ENCODE peak calls at places on chromosomes 13 and 19, in seven cellular contexts. I, Y, U, D, X, W and F are unnamed samples.

GRCh38 chr13:35475131-35475959 is 1.1 kb downstream of the MAB21L1 start:
- DNase-seq in D (peak), X (peak), Y (peak), W (no peak), U (no peak), I (peak), F (no peak)

GRCh38 chr13:96091164-96091931 is 1.4 kb downstream of the HS6ST3 start:
- DNase-seq in X (no peak), W (no peak), U (peak), D (no peak), I (peak), Y (peak), F (no peak)

GRCh38 chr13:44404261-44405139 is 30.9 kb downstream of the SERP2 start:
- DNase-seq in Y (no peak), W (no peak), U (no peak), X (no peak), D (no peak), I (no peak), F (no peak)

GRCh38 chr19:44653343-44653742 is 9.6 kb downstream of the PVR start:
- DNase-seq in I (no peak), W (no peak), D (no peak), X (no peak), Y (no peak), U (no peak), F (no peak)

GRCh38 chr13:97878421-97879375 is 74.8 kb upstream of the IPO5 start:
- DNase-seq in W (no peak), I (peak), X (no peak), D (no peak), U (no peak), Y (no peak), F (peak)

GRCh38 chr13:76860706-76861105 is 25.5 kb downstream of the KCTD12 start:
- DNase-seq in D (no peak), I (no peak), Y (no peak), X (no peak), W (no peak), U (no peak), F (no peak)

GRCh38 chr13:61684976-61685682 is 269.5 kb upstream of the PCDH20 start:
- DNase-seq in W (no peak), I (no peak), D (no peak), Y (no peak), X (no peak), U (no peak), F (no peak)

GRCh38 chr19:41205995-41206394 is 13.0 kb downstream of the CYP2S1 start:
- DNase-seq in I (peak), U (no peak), X (no peak), W (no peak), D (no peak), Y (no peak), F (no peak)

GRCh38 chr19:49677232-49677881 is at the start of gene PRMT1:
- DNase-seq in Y (no peak), D (no peak), I (peak), X (no peak), W (peak), U (peak), F (no peak)

GRCh38 chr19:41570639-41571112 is 5.3 kb upstream of the CEACAM21 start:
- DNase-seq in W (peak), I (peak), D (peak), X (peak), U (no peak), Y (peak), F (peak)

GRCh38 chr19:41702208-41702651 is 6.2 kb upstream of the CEACAM5 start:
- DNase-seq in Y (no peak), D (peak), U (no peak), I (peak), W (no peak), X (no peak), F (peak)

GRCh38 chr13:58004761-58005160 is 373.2 kb downstream of the PCDH17 start:
- DNase-seq in D (no peak), U (no peak), X (no peak), W (no peak), Y (no peak), I (no peak), F (no peak)

GRCh38 chr19:35585844-35586243 is at the start of gene PMIS2:
- DNase-seq in D (no peak), X (no peak), Y (no peak), W (no peak), U (no peak), I (no peak), F (no peak)

GRCh38 chr19:7655581-7655980 is 13.3 kb upstream of the RETN start:
- DNase-seq in U (no peak), Y (no peak), W (no peak), I (no peak), X (no peak), D (no peak), F (no peak)

GRCh38 chr13:50998326-50998725 is 88.7 kb downstream of the RNASEH2B start:
- DNase-seq in Y (no peak), W (no peak), I (no peak), D (no peak), X (no peak), U (no peak), F (peak)

GRCh38 chr13:72290962-72291681 is 424.1 kb upstream of the DACH1 start:
- DNase-seq in D (peak), X (no peak), W (no peak), I (peak), U (no peak), Y (no peak), F (no peak)

GRCh38 chr19:4910594-4911273 is 1.4 kb downstream of the UHRF1 start:
- DNase-seq in I (peak), Y (no peak), U (no peak), D (peak), W (no peak), X (no peak), F (no peak)

GRCh38 chr19:49876422-49877019 is 634 bp downstream of the AKT1S1 start:
- DNase-seq in W (peak), D (peak), I (peak), X (peak), Y (peak), U (peak), F (peak)

GRCh38 chr13:33016414-33017409 is at the start of gene KL:
- DNase-seq in Y (peak), D (no peak), I (peak), U (no peak), W (no peak), X (no peak), F (no peak)

GRCh38 chr13:40974460-40975407 is 44.4 kb downstream of the ELF1 start:
- DNase-seq in D (peak), X (no peak), W (no peak), U (no peak), Y (no peak), I (peak), F (no peak)

GRCh38 chr13:60617863-60618733 is 221.1 kb downstream of the TDRD3 start:
- DNase-seq in D (peak), W (no peak), X (peak), Y (no peak), I (no peak), U (no peak), F (no peak)

DNA sequence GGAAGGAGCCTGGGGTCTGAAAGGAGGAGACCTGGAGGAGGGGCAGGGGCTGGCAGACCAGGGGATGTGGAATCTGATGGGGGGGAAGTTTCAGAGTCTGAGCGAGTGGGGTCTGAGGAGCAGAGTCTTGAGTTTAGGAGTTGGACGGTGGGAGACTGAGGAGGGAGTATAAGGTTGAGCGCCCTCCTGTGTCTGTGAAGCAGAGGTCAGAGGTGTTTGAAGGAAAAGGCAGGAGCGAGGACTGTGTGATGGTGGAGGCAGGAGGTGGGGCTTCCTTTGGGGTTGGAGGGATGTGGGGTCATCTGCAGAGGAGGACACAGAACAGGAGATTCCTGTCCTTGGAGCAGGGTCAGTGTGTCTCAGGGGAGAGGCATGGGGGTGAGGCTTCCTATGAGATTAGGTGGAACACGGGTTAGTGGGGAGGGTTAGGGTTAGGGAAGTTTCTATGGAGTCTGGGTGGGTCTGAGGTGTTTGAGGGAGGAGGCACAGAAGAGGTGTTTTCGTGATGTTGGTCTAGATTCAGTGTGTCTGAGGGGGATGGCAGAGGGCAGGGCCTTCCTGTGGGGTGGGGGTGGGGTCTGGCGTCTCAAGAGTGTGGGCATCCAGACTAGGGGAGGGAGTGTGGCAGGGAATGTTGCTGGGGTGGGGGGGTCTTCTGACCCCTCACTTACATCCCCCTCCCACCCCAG is 8.3 kb downstream of the RYR1 start:
- DNase-seq in Y (no peak), U (no peak), I (no peak), D (no peak), X (no peak), W (no peak), F (no peak)
- TF ChIP-seq CTCF in Y (no peak), U (no peak), I (no peak), D (no peak), X (no peak), W (no peak), F (no peak)

DNA sequence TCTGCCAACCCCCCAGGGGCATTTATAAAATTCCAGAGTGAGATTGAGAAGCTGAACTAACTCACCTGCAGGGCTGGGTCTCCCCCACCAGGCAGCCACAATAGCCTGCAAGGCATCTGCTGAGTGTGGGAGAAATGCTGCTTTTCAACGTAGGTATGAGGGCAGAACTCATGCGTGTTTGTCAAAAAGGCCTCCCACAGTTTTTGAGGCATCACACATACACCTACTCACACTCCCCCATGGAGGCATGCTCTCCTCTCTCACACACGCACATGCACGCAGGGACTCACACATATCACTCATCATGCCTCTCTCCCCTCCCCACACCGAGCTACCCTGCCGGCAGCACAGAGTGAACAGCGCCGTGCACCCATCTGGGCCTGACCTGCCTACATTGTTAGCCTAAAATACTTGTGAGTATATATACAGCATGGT is 390.5 kb downstream of the FGF9 start:
- DNase-seq in W (peak), Y (no peak), D (no peak), X (no peak), I (no peak), U (no peak), F (peak)
- TF ChIP-seq CTCF in W (no peak), Y (no peak), D (no peak), X (no peak), I (no peak), U (no peak), F (no peak)

GRCh38 chr19:51810228-51810627 is 15.3 kb downstream of the FPR3 start:
- DNase-seq in W (no peak), Y (no peak), X (no peak), I (no peak), U (no peak), D (peak), F (no peak)

GRCh38 chr19:51809787-51810186 is 14.8 kb downstream of the FPR3 start:
- DNase-seq in W (no peak), X (no peak), I (no peak), D (no peak), U (no peak), Y (no peak), F (no peak)

GRCh38 chr19:51807925-51808324 is 13.0 kb downstream of the FPR3 start:
- DNase-seq in U (no peak), I (no peak), X (no peak), Y (no peak), W (no peak), D (no peak), F (no peak)

GRCh38 chr19:51807111-51807701 is 12.2 kb downstream of the FPR3 start:
- DNase-seq in X (no peak), I (no peak), D (peak), U (no peak), W (no peak), Y (no peak), F (no peak)

GRCh38 chr19:51808333-51808986 is 13.5 kb downstream of the FPR3 start:
- DNase-seq in X (peak), W (no peak), D (peak), I (peak), U (no peak), Y (no peak), F (no peak)
- TF ChIP-seq CTCF in X (peak), W (no peak), D (peak), I (no peak), U (no peak), Y (no peak), F (no peak)

GRCh38 chr19:17931532-17932191 is 1.2 kb upstream of the CCDC124 start:
- DNase-seq in I (no peak), W (no peak), U (no peak), X (no peak), Y (no peak), D (no peak), F (no peak)

GRCh38 chr19:17933414-17934129 is 757 bp downstream of the CCDC124 start:
- DNase-seq in X (no peak), D (peak), Y (no peak), W (no peak), I (peak), U (no peak), F (no peak)

GRCh38 chr19:17936379-17936778 is 3.6 kb downstream of the CCDC124 start:
- DNase-seq in Y (no peak), I (no peak), W (no peak), U (no peak), X (no peak), D (no peak), F (no peak)

GRCh38 chr19:17929056-17929455 is 3.8 kb upstream of the CCDC124 start:
- DNase-seq in D (no peak), U (no peak), X (no peak), Y (no peak), W (no peak), I (no peak), F (no peak)

GRCh38 chr19:17932485-17933338 is at the start of gene CCDC124:
- DNase-seq in Y (peak), W (peak), I (peak), D (peak), X (peak), U (peak), F (peak)
- TF ChIP-seq CTCF in Y (peak), W (no peak), I (peak), D (peak), X (peak), U (peak), F (peak)

DNA sequence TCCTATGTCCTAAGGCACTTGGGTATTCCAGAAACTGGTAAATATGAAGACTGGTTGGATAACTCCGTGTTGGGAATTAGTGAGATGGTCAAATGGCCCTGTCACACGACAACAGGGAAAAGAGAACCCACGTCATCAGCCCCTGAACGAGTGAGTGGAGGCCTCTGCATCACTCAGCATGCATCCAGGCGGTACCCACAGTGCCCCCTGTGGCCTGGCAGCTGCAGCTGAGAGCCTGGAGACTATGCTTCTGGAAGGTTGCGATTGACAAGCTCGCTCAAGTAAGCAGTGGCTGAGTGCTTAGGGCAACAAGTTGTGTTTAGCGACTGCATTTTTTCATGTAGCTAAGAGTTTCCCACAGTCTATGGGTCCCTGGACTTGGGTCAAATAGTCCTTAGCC is 55.9 kb downstream of the COL4A2 start:
- DNase-seq in Y (peak), U (no peak), D (no peak), I (no peak), W (no peak), X (no peak), F (no peak)
- TF ChIP-seq CTCF in Y (peak), U (no peak), D (peak), I (no peak), W (no peak), X (peak), F (no peak)

DNA sequence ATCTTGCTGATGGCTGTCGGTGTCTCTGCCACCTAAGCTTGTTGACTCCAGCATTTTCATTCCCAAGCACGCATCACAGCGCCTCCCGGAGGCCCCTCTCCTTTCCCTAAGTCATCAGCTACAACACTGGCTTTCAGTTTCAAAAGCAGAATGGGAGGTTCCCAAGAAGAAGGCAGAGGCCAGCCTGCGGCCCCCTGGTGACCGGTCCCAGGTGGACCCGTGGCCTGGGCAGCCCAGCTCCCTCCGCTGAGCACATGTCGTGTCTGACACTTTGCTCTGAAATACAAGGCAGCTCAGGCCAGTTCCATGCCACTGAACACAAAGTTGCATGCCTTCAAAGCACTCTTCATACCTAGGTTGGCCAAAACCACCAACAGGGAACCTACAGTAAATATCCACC is 8.5 kb downstream of the MLLT1 start:
- DNase-seq in Y (no peak), U (no peak), D (no peak), I (peak), X (no peak), W (no peak), F (no peak)
- TF ChIP-seq CTCF in Y (no peak), U (no peak), D (peak), I (peak), X (peak), W (no peak), F (no peak)

GRCh38 chr13:112968910-112969691 is at the start of gene MCF2L:
- DNase-seq in D (no peak), I (peak), Y (peak), X (peak), U (no peak), W (peak), F (no peak)
- TF ChIP-seq CTCF in D (no peak), I (no peak), Y (no peak), X (peak), U (peak), W (no peak), F (peak)

GRCh38 chr19:58519087-58519354 is 589 bp downstream of the ZBTB45 start:
- DNase-seq in W (peak), X (peak), Y (peak), U (peak), D (peak), I (peak), F (no peak)
- TF ChIP-seq CTCF in W (no peak), X (peak), Y (no peak), U (peak), D (peak), I (peak), F (no peak)

GRCh38 chr19:54311486-54311885 is 1.5 kb downstream of the LILRA5 start:
- DNase-seq in D (no peak), U (no peak), W (no peak), I (no peak), Y (no peak), X (no peak), F (no peak)

GRCh38 chr19:54310543-54310942 is 2.4 kb downstream of the LILRA5 start:
- DNase-seq in W (no peak), I (no peak), U (peak), Y (no peak), D (no peak), X (no peak), F (no peak)

GRCh38 chr19:54307389-54307788 is 5.6 kb downstream of the LILRA5 start:
- DNase-seq in Y (no peak), I (no peak), D (no peak), X (no peak), U (peak), W (no peak), F (no peak)

GRCh38 chr19:54312011-54312410 is 955 bp downstream of the LILRA5 start:
- DNase-seq in D (no peak), W (no peak), X (no peak), Y (no peak), U (no peak), I (no peak), F (no peak)

DNA sequence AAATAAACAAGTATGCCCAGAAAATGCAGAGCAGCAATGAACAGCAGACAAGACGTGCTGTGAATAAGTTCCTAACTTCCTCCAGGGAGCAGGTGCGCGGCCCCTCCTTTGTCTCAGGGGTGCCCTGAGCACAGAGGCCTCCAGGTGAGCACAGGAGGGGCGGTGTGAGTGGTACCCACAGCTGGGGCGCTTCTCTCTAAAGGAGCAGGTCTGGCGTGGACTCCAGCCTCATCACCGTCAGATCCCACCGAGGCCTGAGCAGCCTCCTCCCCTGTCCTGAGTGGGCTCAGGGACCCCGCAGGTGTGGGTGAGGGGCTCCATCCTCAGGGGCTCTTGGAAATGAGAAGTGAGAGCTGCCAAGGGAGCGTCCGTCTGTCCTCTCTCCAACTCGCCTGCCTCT is 3.2 kb downstream of the LILRA5 start:
- DNase-seq in U (peak), Y (no peak), X (no peak), W (no peak), D (no peak), I (no peak), F (no peak)
- TF ChIP-seq CTCF in U (no peak), Y (no peak), X (no peak), W (no peak), D (no peak), I (no peak), F (no peak)

DNA sequence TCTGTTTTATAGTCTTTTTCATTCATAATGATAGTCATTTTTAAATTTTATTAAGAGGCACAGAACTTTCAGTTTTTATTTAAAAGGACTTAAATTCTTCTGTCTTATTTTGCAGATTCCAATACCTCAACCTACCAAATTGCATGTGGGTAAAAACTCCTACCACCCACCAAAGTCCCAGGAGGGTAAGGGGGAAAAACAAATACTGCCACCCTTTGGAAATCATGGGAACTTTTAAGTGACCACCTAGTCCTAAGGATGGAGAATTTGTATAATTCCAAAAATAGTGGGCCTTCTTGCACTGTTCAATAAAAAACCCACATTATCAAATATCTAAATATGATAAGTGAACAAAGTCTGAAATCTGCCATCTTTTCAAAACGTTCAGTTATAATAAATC is 9.7 kb downstream of the SUPT20H start:
- DNase-seq in I (no peak), W (no peak), D (no peak), U (no peak), Y (no peak), X (no peak), F (no peak)
- TF ChIP-seq CTCF in I (no peak), W (no peak), D (peak), U (peak), Y (no peak), X (no peak), F (no peak)